ENCODE peak calls at places on chromosomes 4 and X, in ten cellular contexts. T is adrenal gland, M is aorta, P is SK-N-SH, Y is dorsolateral prefrontal cortex, G is neuronal stem cell, Q is lung, K is testis, D is mammary epithelial cell, O is astrocyte. L is an unnamed sample.

GRCh38 chr4:35358001-35358584 is 886.2 kb downstream of the ARAP2 start:
- DNase-seq in T (no peak), D (peak), Q (no peak), G (no peak), P (no peak), M (no peak), Y (no peak), K (no peak), O (no peak), L (no peak)

GRCh38 chrX:74238771-74239170 is 65.2 kb upstream of the ZCCHC13 start:
- DNase-seq in O (no peak), Q (no peak), Y (no peak), D (no peak), T (no peak), K (no peak), P (no peak), G (no peak), M (no peak), L (no peak)

GRCh38 chr4:101102114-101102752 is 245.1 kb downstream of the PPP3CA start:
- DNase-seq in D (peak), O (peak), Q (no peak), K (peak), T (peak), G (no peak), Y (no peak), P (peak), M (peak), L (no peak)

GRCh38 chrX:100643943-100644587 is at the start of gene SRPX2:
- DNase-seq in O (peak), T (peak), K (peak), D (peak), Y (no peak), G (no peak), Q (no peak), M (no peak), P (no peak), L (peak)

GRCh38 chr4:149264093-149264733 is 551.4 kb downstream of the IQCM start:
- DNase-seq in T (peak), Y (no peak), G (peak), D (peak), P (peak), K (peak), M (no peak), O (peak), Q (peak), L (peak)

GRCh38 chr4:106038012-106038411 is 142.7 kb downstream of the NPNT start:
- DNase-seq in K (no peak), T (no peak), D (no peak), M (no peak), O (no peak), P (no peak), G (no peak), Q (no peak), Y (no peak), L (no peak)

GRCh38 chrX:133645977-133646750 is 230.9 kb upstream of the GPC4 start:
- DNase-seq in M (no peak), O (peak), D (peak), G (no peak), Q (no peak), T (no peak), K (no peak), Y (no peak), P (no peak), L (no peak)

GRCh38 chr4:85860066-85860465 is 385.1 kb downstream of the ARHGAP24 start:
- DNase-seq in D (no peak), T (no peak), Q (no peak), Y (no peak), G (no peak), P (no peak), M (no peak), O (peak), K (no peak), L (no peak)

GRCh38 chr4:87360338-87360935 is 30.6 kb downstream of the HSD17B11 start:
- DNase-seq in K (no peak), Q (no peak), P (no peak), D (no peak), O (no peak), Y (no peak), M (no peak), G (no peak), T (no peak), L (no peak)

GRCh38 chr4:60744767-60745166 is 455.4 kb upstream of the ADGRL3 start:
- DNase-seq in G (no peak), P (no peak), K (no peak), O (no peak), Q (no peak), T (no peak), M (no peak), Y (no peak), D (peak), L (no peak)

GRCh38 chr4:17058506-17058905 is 160.1 kb upstream of the LDB2 start:
- DNase-seq in G (no peak), Q (no peak), P (no peak), K (peak), T (no peak), M (no peak), O (peak), Y (no peak), D (no peak), L (no peak)

GRCh38 chrX:43655961-43656494 is at the start of gene MAOA:
- DNase-seq in K (peak), M (peak), D (no peak), T (peak), Y (peak), G (peak), O (no peak), Q (peak), P (peak), L (peak)

GRCh38 chr4:186132577-186133277 is 28.2 kb downstream of the FAM149A start:
- DNase-seq in Y (no peak), K (no peak), P (no peak), D (peak), T (no peak), M (no peak), Q (no peak), G (peak), O (peak), L (peak)

GRCh38 chrX:148599404-148599803 is 99.0 kb downstream of the AFF2 start:
- DNase-seq in K (no peak), P (no peak), Y (no peak), O (no peak), D (no peak), T (no peak), Q (no peak), M (no peak), G (no peak), L (no peak)

GRCh38 chrX:69070949-69071650 is 94.2 kb downstream of the PJA1 start:
- DNase-seq in O (no peak), M (peak), P (peak), D (no peak), K (peak), Q (no peak), G (no peak), T (peak), Y (no peak), L (no peak)

GRCh38 chr4:43089730-43090129 is 197.2 kb downstream of the GRXCR1 start:
- DNase-seq in Q (no peak), G (no peak), D (peak), K (no peak), O (peak), P (no peak), T (no peak), Y (no peak), M (peak), L (no peak)

GRCh38 chr4:37383579-37384229 is 139.2 kb downstream of the NWD2 start:
- DNase-seq in K (peak), P (peak), Y (no peak), Q (no peak), M (no peak), D (peak), T (peak), O (no peak), G (peak), L (no peak)

GRCh38 chr4:139889194-139889762 is 223.7 kb downstream of the MGST2 start:
- DNase-seq in P (no peak), Y (no peak), D (peak), M (no peak), Q (no peak), O (no peak), T (no peak), G (no peak), K (no peak), L (no peak)

GRCh38 chr4:111636961-111637556 is 508.2 kb upstream of the FAM241A start:
- DNase-seq in P (no peak), D (no peak), Y (no peak), M (no peak), G (no peak), T (no peak), Q (no peak), O (no peak), K (no peak), L (no peak)

GRCh38 chr4:25749150-25749794 is 93.6 kb downstream of the SLC34A2 start:
- DNase-seq in P (no peak), K (no peak), Q (no peak), O (peak), Y (no peak), M (no peak), G (no peak), T (no peak), D (no peak), L (no peak)
- H3K27ac ChIP-seq in P (no peak), K (no peak), Q (no peak), O (no peak), Y (no peak), M (no peak), G (no peak), T (no peak), D (no peak), L (no peak)

GRCh38 chrX:119488749-119489148 is 20.5 kb downstream of the SLC25A5 start:
- DNase-seq in T (peak), P (peak), K (peak), D (no peak), O (no peak), Q (peak), G (no peak), M (peak), Y (no peak), L (peak)

GRCh38 chrX:119492463-119492862 is 24.2 kb downstream of the SLC25A5 start:
- DNase-seq in P (no peak), Y (no peak), T (no peak), M (no peak), O (no peak), K (no peak), D (no peak), G (no peak), Q (no peak), L (no peak)

GRCh38 chrX:119486745-119487144 is 18.5 kb downstream of the SLC25A5 start:
- DNase-seq in T (no peak), P (no peak), Q (no peak), Y (no peak), G (no peak), K (no peak), M (peak), D (no peak), O (no peak), L (no peak)

DNA sequence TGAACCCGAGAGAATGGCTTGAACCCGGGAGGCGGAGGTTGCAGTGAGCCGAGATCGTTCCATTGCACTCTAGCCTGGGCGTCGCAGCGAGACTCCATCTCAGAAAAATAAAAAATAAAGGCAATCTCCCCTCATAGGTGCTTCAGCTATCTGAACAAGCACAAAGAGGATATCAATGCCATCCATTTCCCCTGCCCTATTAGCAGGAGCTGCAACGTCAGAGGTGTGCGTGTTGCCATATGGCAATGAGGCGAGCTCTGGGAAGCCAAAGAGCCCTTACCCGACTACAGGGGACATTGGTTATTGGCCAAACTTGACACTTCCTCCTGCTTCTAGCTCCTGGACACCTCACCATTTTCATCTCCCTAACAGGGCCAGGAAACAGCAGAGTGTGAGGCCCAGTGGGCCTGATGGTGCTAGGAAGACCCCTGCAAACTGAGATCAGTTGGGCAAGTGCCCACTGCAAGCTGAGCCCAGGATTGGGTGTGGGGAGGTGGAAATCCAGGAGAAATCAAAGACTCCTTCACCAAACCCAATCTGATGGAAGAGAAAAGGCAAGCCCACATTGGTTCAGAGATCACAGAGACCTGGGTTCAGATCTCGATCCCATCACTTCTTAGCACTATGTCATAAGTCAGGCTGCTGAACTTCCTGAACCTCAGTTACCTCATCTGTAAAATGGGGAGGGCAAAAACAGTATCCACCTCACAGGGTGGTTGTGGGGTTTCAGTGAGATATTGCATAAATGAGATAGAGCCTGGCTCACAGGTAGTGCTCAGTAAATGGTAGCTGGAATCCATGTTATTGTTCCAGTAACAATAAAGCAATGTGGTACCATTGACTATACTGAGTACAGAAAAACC is 21.2 kb downstream of the SLC25A5 start:
- DNase-seq in M (no peak), O (no peak), P (no peak), T (no peak), G (no peak), Q (no peak), K (no peak), D (no peak), Y (no peak), L (no peak)
- H3K4me3 ChIP-seq in M (no peak), O (no peak), P (no peak), T (no peak), G (no peak), Q (no peak), K (no peak), D (no peak), Y (no peak), L (no peak)

GRCh38 chr4:2878346-2878745 is 34.7 kb downstream of the ADD1 start:
- DNase-seq in P (no peak), Q (no peak), K (no peak), Y (no peak), G (no peak), O (no peak), T (no peak), M (no peak), D (no peak), L (no peak)
- H3K27ac ChIP-seq in P (no peak), Q (no peak), K (no peak), Y (peak), G (no peak), O (no peak), T (no peak), M (no peak), D (no peak), L (no peak)

GRCh38 chr4:144819591-144819990 is 173.6 kb downstream of the HHIP start:
- DNase-seq in P (no peak), K (no peak), D (no peak), M (no peak), Q (no peak), Y (no peak), O (no peak), T (no peak), G (no peak), L (no peak)
- H3K4me3 ChIP-seq in P (no peak), K (no peak), D (no peak), M (no peak), Q (no peak), Y (no peak), O (no peak), T (no peak), G (no peak), L (no peak)

GRCh38 chrX:19955306-19955705 is 35.6 kb downstream of the BCLAF3 start:
- DNase-seq in G (no peak), M (no peak), T (no peak), Y (no peak), Q (no peak), P (no peak), O (no peak), D (no peak), K (peak), L (no peak)
- H3K27ac ChIP-seq in G (no peak), M (no peak), T (no peak), Y (no peak), Q (no peak), P (no peak), O (no peak), D (no peak), K (no peak), L (no peak)

GRCh38 chr4:44446801-44447562 is 1.6 kb downstream of the KCTD8 start:
- DNase-seq in O (no peak), D (no peak), M (peak), K (no peak), G (peak), P (peak), Q (no peak), Y (peak), T (peak), L (peak)
- H3K4me3 ChIP-seq in O (peak), D (peak), M (peak), K (peak), G (peak), P (no peak), Q (no peak), Y (peak), T (no peak), L (no peak)

DNA sequence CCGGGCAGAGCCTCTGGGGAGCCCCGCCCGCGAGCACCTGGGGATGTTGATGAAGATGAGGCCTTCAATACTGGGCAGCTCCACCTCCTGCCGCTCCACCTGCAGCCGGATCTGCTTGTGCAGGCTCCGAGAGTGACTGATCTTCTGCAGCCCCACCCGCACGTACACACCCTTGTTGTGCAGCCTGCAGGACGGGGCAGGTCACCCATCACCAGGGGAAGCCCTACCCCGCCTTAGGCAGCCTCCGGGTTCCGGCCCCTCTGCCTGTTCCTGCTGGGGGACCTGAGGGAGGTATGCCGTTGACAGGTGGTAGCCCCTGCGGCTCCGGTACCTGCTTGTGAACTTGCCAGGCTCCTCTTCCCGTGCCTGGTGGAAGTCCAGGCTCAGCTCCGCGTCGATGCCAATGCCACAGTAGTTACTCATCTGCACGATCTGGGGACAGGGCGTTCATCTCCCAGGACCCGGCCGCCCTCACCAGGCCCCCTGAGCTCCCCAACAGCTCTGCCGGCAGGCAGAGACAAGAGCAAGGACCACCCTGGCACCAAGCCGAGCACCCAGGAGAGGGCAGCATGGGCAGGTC is 11.6 kb downstream of the DGKQ start:
- DNase-seq in O (no peak), P (no peak), Y (no peak), G (no peak), Q (no peak), M (no peak), T (no peak), K (no peak), D (no peak), L (no peak)
- H3K27ac ChIP-seq in O (no peak), P (no peak), Y (no peak), G (no peak), Q (no peak), M (no peak), T (no peak), K (no peak), D (no peak), L (no peak)

DNA sequence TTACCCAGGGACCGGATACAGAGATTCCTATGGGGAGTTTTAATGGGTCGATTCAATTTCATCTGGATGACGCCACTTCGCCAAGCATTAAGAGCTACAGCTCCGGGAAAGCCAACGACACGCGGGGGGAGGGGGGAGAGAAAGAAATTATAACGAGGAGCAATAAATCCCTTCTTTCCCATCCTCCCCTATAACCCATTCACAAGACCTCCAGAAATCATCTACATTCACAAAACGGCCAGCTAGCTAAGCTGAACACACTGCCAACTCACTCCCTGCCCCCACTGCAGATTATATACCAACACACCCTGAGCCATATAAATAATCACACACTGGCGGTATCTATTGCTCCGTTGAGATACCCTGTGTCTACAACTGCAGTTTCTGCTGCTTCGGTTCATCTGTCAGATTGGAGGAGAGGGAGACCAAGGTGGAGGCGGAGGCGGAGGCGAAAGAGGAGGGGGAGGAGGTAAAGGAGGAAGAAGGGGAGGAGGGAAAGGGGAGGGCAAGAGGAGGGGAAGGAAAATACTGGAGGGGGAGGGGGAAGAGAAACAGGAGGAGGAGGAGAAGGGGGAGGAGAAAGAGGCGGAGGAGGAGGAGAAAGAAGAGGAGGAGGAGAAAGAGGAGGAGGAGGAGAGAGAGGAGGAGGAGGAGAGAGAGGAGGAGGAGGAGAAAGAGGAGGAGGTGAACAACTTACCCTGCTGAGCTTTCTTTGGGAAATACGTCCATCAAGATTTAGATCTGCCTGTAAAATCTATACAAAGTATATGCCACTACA is 113.9 kb upstream of the VAMP7 start:
- DNase-seq in P (peak), Y (no peak), T (peak), M (peak), Q (peak), G (peak), K (peak), D (peak), O (peak), L (peak)
- H3K4me3 ChIP-seq in P (peak), Y (peak), T (no peak), M (peak), Q (no peak), G (peak), K (peak), D (peak), O (peak), L (peak)

GRCh38 chr4:117334451-117335188 is 249.2 kb upstream of the TRAM1L1 start:
- DNase-seq in K (no peak), G (no peak), D (no peak), M (no peak), T (no peak), O (no peak), Q (no peak), P (no peak), Y (no peak), L (no peak)
- H3K27ac ChIP-seq in K (no peak), G (no peak), D (no peak), M (no peak), T (no peak), O (no peak), Q (no peak), P (no peak), Y (no peak), L (no peak)